ENCODE peak calls at places on chromosomes 3 and 15, in seven cellular contexts. G is astrocyte, Y is IMR-90, W is neural progenitor cell, L is BJ, R is heart left ventricle, X is astrocyte of the spinal cord. C is an unnamed sample.

GRCh38 chr3:29140706-29141105 is 140.2 kb upstream of the RBMS3 start:
- DNase-seq in G (no peak), Y (peak; percentile 36), W (no peak), L (no peak), R (no peak), X (peak; percentile 29), C (no peak)

GRCh38 chr15:62391565-62392262 is 226.6 kb upstream of the C2CD4B start:
- DNase-seq in G (peak; percentile 51), Y (peak; percentile 34), W (peak; percentile 68), L (no peak), R (peak; percentile 71), X (peak; percentile 54), C (no peak)

GRCh38 chr15:68259883-68260282 is 17.7 kb upstream of the FEM1B start:
- DNase-seq in G (no peak), Y (no peak), W (no peak), L (no peak), R (no peak), X (no peak), C (no peak)

GRCh38 chr15:40906947-40907802 is 12.9 kb downstream of the VPS18 start:
- DNase-seq in G (peak; percentile 29), Y (peak; percentile 41), W (no peak), L (no peak), R (peak; percentile 73), X (no peak), C (no peak)

GRCh38 chr3:123861081-123861836 is 22.9 kb downstream of the MYLK start:
- DNase-seq in G (no peak), Y (no peak), W (no peak), L (no peak), R (no peak), X (no peak), C (no peak)

GRCh38 chr3:126208182-126208581 is 27.8 kb upstream of the ALDH1L1 start:
- DNase-seq in G (no peak), Y (no peak), W (no peak), L (no peak), R (no peak), X (no peak), C (no peak)

GRCh38 chr15:30962659-30963058 is 28.8 kb downstream of the MTMR10 start:
- DNase-seq in G (no peak), Y (no peak), W (no peak), L (no peak), R (no peak), X (no peak), C (no peak)

GRCh38 chr3:171183042-171183441 is 156.5 kb upstream of the SLC2A2 start:
- DNase-seq in G (no peak), Y (peak; percentile 37), W (no peak), L (no peak), R (no peak), X (no peak), C (no peak)

GRCh38 chr15:99432271-99433025 is 133.3 kb upstream of the MEF2A start:
- DNase-seq in G (no peak), Y (no peak), W (no peak), L (no peak), R (no peak), X (no peak), C (no peak)

GRCh38 chr3:132228923-132229322 is 88.3 kb upstream of the ACP3 start:
- DNase-seq in G (no peak), Y (peak; percentile 10), W (no peak), L (no peak), R (no peak), X (peak; percentile 5), C (no peak)

GRCh38 chr3:66338927-66339326 is 118.1 kb downstream of the SLC25A26 start:
- DNase-seq in G (peak; percentile 75), Y (peak; percentile 85), W (no peak), L (peak; percentile 75), R (no peak), X (peak; percentile 23), C (no peak)

GRCh38 chr3:140898340-140899180 is 43.1 kb upstream of the SLC25A36 start:
- DNase-seq in G (peak; percentile 80), Y (peak; percentile 87), W (peak; percentile 33), L (peak; percentile 60), R (no peak), X (peak; percentile 90), C (peak; percentile 32)

GRCh38 chr3:152272771-152273242 is 4.1 kb downstream of the MBNL1 start:
- DNase-seq in G (peak; percentile 83), Y (peak; percentile 94), W (no peak), L (no peak), R (no peak), X (peak; percentile 85), C (peak; percentile 48)

GRCh38 chr3:177525987-177526712 is 328.9 kb upstream of the TBL1XR1 start:
- DNase-seq in G (peak; percentile 98), Y (no peak), W (no peak), L (no peak), R (no peak), X (peak; percentile 93), C (no peak)

GRCh38 chr3:77254967-77255831 is 215.3 kb downstream of the ROBO2 start:
- DNase-seq in G (peak; percentile 12), Y (peak; percentile 69), W (peak; percentile 80), L (no peak), R (no peak), X (peak; percentile 62), C (peak; percentile 32)

DNA sequence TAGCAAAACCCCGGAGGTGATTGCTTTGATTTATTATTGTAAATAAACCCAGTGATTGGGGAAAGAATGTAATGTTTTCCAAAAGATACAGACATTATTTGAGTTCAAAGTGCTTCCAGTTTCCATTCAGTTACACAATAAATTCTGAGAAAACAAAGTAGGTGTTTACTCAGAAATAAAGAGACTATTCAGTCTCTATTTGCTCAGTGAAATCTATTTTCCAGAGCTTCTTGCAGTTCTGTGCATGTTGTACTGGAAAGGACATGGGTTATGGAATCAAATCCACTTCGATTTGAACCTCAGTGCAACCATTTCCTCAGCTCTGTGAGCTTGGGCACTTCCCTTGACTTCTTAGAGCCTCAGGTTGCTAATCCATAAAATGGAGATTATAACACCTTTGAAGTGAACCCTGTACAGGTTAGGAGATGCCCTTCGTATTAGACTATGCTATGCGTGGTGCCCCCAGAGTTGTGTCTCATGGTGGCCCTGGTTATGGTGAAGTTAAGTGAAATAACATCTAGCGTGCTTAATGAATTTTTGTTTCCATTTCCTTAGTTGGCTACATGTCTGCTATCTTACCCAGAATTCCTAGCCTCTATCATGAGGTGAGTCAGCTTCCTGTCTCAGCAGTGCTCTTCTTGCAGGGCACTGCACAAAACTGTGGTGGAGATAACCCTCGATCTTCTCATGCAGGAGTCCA is 97.8 kb downstream of the RPL39L start:
- DNase-seq in G (peak; percentile 48), Y (peak; percentile 54), W (no peak), L (no peak), R (no peak), X (peak; percentile 40), C (no peak)
- H3K4me3 ChIP-seq in G (no peak overlapping the region), Y (no peak overlapping the region), W (no peak overlapping the region), L (no peak overlapping the region), R (no peak overlapping the region), X (no peak overlapping the region), C (no peak overlapping the region)

GRCh38 chr3:47780727-47781325 is 867 bp downstream of the SMARCC1 start:
- DNase-seq in G (no peak), Y (peak; percentile 32), W (no peak), L (no peak), R (no peak), X (peak; percentile 56), C (peak; percentile 15)

GRCh38 chr3:47782538-47783308 is 1.0 kb upstream of the SMARCC1 start:
- DNase-seq in G (no peak), Y (no peak), W (no peak), L (no peak), R (no peak), X (no peak), C (no peak)

GRCh38 chr3:47783673-47784072 is 2.0 kb upstream of the SMARCC1 start:
- DNase-seq in G (no peak), Y (no peak), W (no peak), L (no peak), R (no peak), X (no peak), C (no peak)

GRCh38 chr3:47781326-47781684 is 388 bp downstream of the SMARCC1 start:
- DNase-seq in G (peak; percentile 33), Y (no peak), W (peak; percentile 82), L (no peak), R (peak; percentile 69), X (no peak), C (no peak)

DNA sequence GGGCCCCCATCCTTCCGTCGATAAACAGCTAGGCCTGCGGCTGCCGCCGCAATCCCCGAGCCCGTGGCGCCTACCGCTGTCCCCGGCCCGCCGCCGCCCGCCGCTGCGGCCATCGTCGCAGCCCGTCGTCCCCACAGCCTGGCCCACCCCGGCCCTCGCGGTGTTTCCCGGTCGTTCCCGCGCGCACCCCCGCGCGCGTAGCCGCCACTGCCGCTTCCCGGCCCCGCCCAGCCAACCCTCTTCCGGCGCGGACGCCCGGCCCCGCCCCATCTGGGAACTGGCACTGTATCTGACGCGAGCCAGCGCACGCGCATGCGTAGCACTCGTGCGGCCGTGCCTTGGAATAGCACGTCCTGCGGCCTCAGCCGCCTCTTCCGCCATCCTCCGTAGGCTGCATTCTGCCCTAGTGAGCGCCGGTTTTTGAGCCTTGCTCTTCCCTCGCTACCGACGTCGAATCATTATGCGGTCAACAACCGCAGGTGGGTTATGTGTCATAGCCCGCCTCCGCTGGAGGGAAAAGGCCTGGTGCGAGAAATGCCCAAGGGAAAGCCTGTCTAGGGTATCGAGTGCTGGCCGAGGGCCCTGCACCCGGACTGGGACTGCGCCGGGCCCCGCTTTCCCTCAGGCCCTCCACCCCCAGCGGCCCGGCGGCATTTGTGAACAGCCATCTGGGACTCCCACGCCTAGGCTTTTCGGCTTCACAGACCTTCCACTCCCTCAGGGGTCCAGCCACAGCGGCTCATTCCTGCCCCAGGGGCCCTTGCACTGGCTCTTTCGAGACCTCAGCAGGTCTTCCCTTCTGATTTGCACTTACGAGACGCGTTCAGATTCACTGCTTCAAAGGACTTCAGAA is at the start of gene SMARCC1:
- DNase-seq in G (peak; percentile 91), Y (peak; percentile 97), W (peak; percentile 100), L (peak; percentile 82), R (peak; percentile 99), X (peak; percentile 99), C (peak; percentile 84)
- TF ChIP-seq CTCF in G (no peak), Y (no peak), W (no peak), L (peak; percentile 3), R (no peak), X (no peak), C (no peak)

DNA sequence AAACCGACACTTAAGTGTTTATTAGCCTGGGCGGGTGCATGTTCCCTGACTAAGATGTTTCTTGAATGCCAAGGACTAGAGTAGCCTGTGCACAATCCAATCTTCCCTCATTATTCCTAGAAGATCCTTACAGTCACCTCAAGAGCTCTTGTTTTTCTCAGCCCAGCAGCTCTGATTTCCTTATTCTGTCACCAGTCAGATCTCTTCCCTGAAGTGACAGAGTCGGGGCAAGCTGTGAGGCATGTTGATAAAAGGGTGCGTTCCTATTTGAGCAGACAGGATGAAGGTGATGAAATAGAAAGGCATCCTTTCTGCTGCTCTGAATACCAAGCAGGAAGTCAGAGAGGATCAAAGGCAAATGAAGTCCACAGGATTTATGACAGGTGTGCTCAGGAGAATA is 125.6 kb upstream of the MCTP2 start:
- DNase-seq in G (peak; percentile 22), Y (no peak), W (no peak), L (no peak), R (no peak), X (no peak), C (no peak)
- H3K4me3 ChIP-seq in G (no peak overlapping the region), Y (no peak overlapping the region), W (no peak overlapping the region), L (no peak overlapping the region), R (no peak overlapping the region), X (no peak overlapping the region), C (no peak overlapping the region)

DNA sequence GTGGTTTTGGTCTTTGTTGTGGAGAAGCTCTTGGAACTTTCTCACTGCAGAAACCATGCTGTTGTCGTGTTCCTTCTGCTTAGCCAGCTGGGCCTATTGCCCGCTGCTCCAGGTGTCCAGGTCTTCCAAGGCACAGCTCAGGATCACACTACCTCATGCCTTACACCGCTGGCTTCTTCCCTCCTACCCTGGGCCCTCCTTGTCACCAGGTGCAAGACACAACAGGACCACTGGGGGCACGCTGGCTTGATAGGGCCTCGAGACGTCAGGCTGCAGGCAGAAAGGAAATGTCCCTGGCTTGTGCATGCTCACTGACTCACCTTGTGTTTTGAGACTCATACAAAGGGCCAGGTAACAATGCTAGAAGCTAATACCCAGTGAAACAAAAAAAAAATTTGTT is 32.3 kb downstream of the PAQR9 start:
- DNase-seq in G (no peak), Y (no peak), W (no peak), L (no peak), R (no peak), X (no peak), C (no peak)
- TF ChIP-seq CTCF in G (no peak), Y (no peak), W (no peak), L (no peak), R (no peak), X (peak; percentile 27), C (peak; percentile 19)